ENCODE peak calls at places on chromosomes 13 and 19, in nine cellular contexts. H, F, C, R, W, T, A, Q and U are unnamed samples. For H3K9me3 and H3K27me3, the result is how much of the 10 kb centered on the place peaks cover.

GRCh38 chr13:99995503-99996176 is 14.1 kb downstream of the ZIC2 start:
- DNase-seq in W (no peak), T (peak), R (no peak), C (no peak), Q (peak), A (no peak), F (no peak), H (no peak), U (peak)

GRCh38 chr13:30737511-30738342 is 2.4 kb downstream of the ALOX5AP start:
- DNase-seq in W (no peak), C (no peak), Q (no peak), H (no peak), F (no peak), T (no peak), A (no peak), R (no peak), U (no peak)

GRCh38 chr13:59568306-59568705 is 595.4 kb downstream of the DIAPH3 start:
- DNase-seq in A (no peak), F (no peak), R (no peak), H (no peak), T (no peak), W (no peak), Q (no peak), C (no peak), U (no peak)

GRCh38 chr13:113888701-113889330 is 24.9 kb upstream of the GAS6 start:
- DNase-seq in R (no peak), Q (no peak), A (no peak), C (no peak), F (no peak), T (no peak), W (no peak), H (no peak), U (no peak)

GRCh38 chr19:495440-496332 is 600 bp upstream of the MADCAM1 start:
- DNase-seq in W (peak), T (peak), H (no peak), Q (no peak), A (no peak), C (peak), R (no peak), F (no peak), U (peak)

GRCh38 chr13:71610876-71611275 is 256.1 kb downstream of the DACH1 start:
- DNase-seq in A (no peak), H (no peak), C (no peak), R (no peak), T (no peak), Q (no peak), F (no peak), W (no peak), U (no peak)

GRCh38 chr13:20192470-20193141 is at the start of gene GJB2:
- DNase-seq in Q (peak), T (no peak), R (no peak), W (no peak), F (no peak), H (peak), A (peak), C (no peak), U (no peak)

GRCh38 chr19:50461066-50461875 is 15.0 kb upstream of the EMC10 start:
- DNase-seq in Q (peak), W (peak), A (peak), R (peak), H (peak), C (peak), T (no peak), F (peak), U (peak)

GRCh38 chr13:87674143-87674772 is 3.1 kb downstream of the SLITRK5 start:
- DNase-seq in F (no peak), Q (no peak), T (no peak), R (no peak), A (no peak), W (no peak), H (no peak), C (no peak), U (no peak)

GRCh38 chr13:78147905-78148304 is 229.3 kb upstream of the EDNRB start:
- DNase-seq in C (no peak), F (no peak), R (no peak), H (no peak), A (no peak), W (peak), T (no peak), Q (peak), U (no peak)

GRCh38 chr13:28047784-28048388 is 52.5 kb downstream of the FLT3 start:
- DNase-seq in Q (peak), F (no peak), R (no peak), C (no peak), T (no peak), W (peak), H (no peak), A (no peak), U (no peak)

GRCh38 chr13:30293995-30294394 is 13.4 kb downstream of the KATNAL1 start:
- DNase-seq in R (no peak), C (no peak), H (no peak), A (no peak), T (no peak), Q (no peak), F (no peak), W (no peak), U (no peak)

GRCh38 chr13:46607768-46608553 is 55.0 kb downstream of the LRCH1 start:
- DNase-seq in Q (no peak), C (no peak), R (no peak), A (no peak), H (no peak), T (no peak), F (no peak), W (no peak), U (no peak)

GRCh38 chr13:75749407-75749806 is 113.3 kb downstream of the LMO7 start:
- DNase-seq in F (no peak), H (no peak), A (no peak), C (peak), R (no peak), W (peak), T (no peak), Q (peak), U (peak)

GRCh38 chr19:39845621-39846175 is 481 bp downstream of the FBL start:
- DNase-seq in C (no peak), T (no peak), R (no peak), A (no peak), H (no peak), F (no peak), Q (peak), W (no peak), U (peak)

DNA sequence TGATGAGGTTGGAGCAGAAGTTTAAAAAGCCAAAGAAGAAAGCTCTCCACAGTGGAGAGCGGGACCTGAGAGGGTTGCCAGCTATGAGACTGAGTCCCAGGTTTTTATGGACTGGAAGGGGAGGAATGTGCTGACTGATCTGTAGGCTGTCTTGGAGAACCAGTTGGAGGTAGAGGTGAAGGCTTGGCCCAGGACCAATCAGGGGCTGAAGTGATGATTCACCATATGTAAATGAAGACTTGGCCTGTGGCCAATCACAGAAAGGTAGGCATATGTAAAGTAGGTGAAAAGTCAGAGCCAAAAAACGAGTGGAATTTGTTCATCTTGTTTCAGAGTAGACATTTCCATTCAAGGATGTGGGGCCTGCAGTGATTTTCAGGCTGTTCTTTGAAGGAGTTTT is 17.5 kb upstream of the KBTBD6 start:
- DNase-seq in R (no peak), W (no peak), F (no peak), T (no peak), H (no peak), A (no peak), Q (peak), C (no peak), U (no peak)
- H3K9me3 ChIP-seq in R (half or more), W (under half), F (under half), T (under half), H (under half), A (under half), Q (under half), C (under half), U (under half)

GRCh38 chr13:24654741-24655140 is 25.5 kb upstream of the ATP12A start:
- DNase-seq in R (no peak), H (no peak), W (peak), C (no peak), T (no peak), A (peak), Q (no peak), F (no peak), U (no peak)
- H3K27me3 ChIP-seq in R (under half), H (under half), W (under half), C (under half), T (under half), A (under half), Q (under half), F (under half), U (under half)

DNA sequence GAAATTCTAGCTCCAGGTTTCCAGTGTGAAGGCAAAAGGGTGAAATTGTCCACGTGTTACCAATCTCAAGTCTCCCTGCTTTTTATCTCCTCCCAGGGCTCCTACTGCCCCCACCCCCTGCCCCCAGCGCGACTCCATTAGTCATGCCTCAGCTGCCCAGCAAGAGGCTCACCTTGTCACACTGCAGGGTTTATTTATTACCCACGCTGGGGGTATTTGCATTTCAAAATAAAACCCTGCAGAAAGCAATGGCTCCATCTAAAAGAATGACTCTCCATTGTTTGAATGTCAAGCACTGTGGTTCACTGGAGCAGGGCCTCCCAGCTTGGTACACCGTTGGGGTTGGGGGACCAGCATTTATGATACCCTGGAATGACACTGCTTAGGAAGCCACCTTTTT is 10.0 kb upstream of the POP4 start:
- DNase-seq in C (no peak), F (no peak), A (no peak), R (no peak), Q (no peak), T (no peak), H (no peak), W (no peak), U (no peak)
- H3K4me3 ChIP-seq in C (no peak), F (no peak), A (no peak), R (no peak), Q (no peak), T (no peak), H (no peak), W (no peak), U (no peak)

GRCh38 chr19:54608205-54608604 is 14.8 kb downstream of the LILRA1 start:
- DNase-seq in F (no peak), T (no peak), R (no peak), W (no peak), A (no peak), H (no peak), C (no peak), Q (no peak), U (no peak)
- H3K9me3 ChIP-seq in F (under half), T (under half), R (half or more), W (under half), A (under half), H (under half), C (under half), Q (under half), U (under half)

GRCh38 chr19:45667620-45668341 is at the start of gene GIPR:
- DNase-seq in Q (peak), F (peak), T (peak), H (peak), A (peak), R (no peak), C (peak), W (peak), U (peak)
- H3K27me3 ChIP-seq in Q (under half), F (under half), T (under half), H (under half), A (under half), R (under half), C (under half), W (under half), U (under half)

DNA sequence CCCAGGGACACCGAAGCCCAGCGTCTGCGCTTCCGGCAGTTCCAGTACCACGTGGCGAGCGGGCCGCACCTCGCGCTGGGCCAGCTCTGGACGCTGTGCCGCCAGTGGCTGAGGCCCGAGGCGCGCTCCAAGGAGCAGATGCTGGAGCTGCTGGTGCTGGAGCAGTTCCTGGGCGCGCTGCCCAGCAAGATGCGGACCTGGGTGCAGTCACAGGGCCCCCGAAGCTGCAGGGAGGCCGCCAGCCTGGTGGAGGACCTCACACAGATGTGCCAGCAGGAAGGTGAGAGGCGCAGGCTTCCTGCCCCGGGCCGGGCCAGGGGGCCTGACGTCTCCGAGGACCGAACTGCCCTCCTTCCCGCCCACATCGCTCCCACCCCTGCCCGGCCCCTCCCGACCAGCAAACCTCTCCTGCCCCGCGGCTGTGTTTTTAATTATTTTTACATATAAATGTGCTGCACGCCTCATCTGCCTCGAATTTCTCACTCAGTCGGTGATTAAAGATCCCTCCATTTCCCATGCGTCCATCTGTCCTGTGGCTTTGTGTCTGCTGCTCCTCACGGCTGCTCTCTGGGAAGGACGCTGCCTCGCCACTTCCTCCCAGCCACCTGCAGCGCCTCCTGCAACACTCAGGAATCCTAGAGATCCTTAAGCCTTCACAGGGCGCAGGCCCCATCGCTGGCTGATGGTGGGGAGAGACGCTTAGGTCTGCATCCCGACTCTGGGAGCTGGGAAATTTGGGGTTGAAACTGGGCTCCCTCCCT is 4.3 kb downstream of the ZSCAN1 start:
- DNase-seq in W (no peak), H (no peak), T (no peak), F (no peak), Q (no peak), C (no peak), R (no peak), A (no peak), U (no peak)
- H3K4me3 ChIP-seq in W (no peak), H (no peak), T (no peak), F (no peak), Q (no peak), C (no peak), R (no peak), A (no peak), U (no peak)

GRCh38 chr19:36719687-36720556 is 32.5 kb downstream of the ZNF567 start:
- DNase-seq in W (no peak), H (no peak), R (no peak), T (no peak), A (no peak), F (no peak), C (no peak), Q (peak), U (no peak)
- H3K9me3 ChIP-seq in W (half or more), H (half or more), R (half or more), T (under half), A (under half), F (half or more), C (half or more), Q (half or more), U (half or more)

GRCh38 chr19:41192574-41193419 is at the start of gene CYP2S1:
- DNase-seq in Q (peak), F (no peak), H (no peak), R (no peak), W (peak), T (no peak), A (peak), C (no peak), U (peak)

GRCh38 chr19:41187884-41188279 is 5.1 kb upstream of the CYP2S1 start:
- DNase-seq in T (no peak), A (no peak), Q (no peak), W (no peak), H (no peak), F (no peak), R (no peak), C (no peak), U (no peak)

GRCh38 chr19:41189425-41190065 is 3.5 kb upstream of the CYP2S1 start:
- DNase-seq in W (no peak), T (no peak), Q (no peak), A (no peak), F (no peak), C (no peak), R (no peak), H (no peak), U (no peak)

DNA sequence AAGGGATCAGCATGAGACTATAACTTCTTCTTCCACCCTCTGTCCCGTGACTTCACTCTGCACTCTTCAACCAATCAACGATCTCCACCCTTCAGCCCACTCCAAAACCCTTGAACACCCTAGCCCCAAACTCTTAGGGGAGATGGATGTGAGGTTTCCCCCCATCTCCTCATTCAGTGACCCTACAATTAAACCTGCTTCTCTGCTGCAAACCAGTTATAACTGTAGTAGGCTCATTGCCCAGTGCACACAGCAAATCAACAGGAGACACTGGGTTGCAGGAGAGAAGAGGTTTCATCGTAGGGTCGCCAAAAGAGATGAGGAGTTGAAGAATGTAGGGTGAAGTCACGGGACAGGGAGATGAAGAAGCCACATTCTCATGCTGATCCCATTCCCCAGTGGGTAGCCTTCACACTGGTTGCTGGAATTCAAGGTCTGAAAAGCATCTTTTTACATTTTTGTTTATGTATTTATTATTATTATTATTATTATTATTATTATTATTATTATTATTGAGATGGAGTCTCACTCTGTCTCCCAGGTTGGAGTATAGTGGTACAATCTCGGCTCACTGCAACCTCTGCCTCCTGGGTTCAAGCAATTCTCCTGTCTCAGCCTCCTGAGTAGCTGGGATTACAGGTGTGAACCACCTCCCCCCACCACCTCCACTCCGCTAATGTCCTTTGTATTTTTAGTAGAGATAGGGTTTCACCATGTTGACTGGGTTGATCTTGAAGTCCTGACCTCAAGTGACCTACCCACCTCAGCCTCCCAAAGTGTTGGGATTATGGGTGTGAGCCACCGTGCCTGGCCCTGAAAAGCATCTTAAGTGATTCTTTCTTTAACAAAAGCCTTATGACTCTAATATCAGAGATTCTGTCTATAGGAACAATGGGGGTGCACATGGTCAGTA is 5.8 kb upstream of the CYP2S1 start:
- DNase-seq in R (no peak), T (no peak), Q (no peak), A (no peak), F (no peak), W (no peak), C (no peak), H (no peak), U (no peak)
- H3K27me3 ChIP-seq in R (under half), T (under half), Q (under half), A (under half), F (under half), W (under half), C (under half), H (under half), U (under half)

DNA sequence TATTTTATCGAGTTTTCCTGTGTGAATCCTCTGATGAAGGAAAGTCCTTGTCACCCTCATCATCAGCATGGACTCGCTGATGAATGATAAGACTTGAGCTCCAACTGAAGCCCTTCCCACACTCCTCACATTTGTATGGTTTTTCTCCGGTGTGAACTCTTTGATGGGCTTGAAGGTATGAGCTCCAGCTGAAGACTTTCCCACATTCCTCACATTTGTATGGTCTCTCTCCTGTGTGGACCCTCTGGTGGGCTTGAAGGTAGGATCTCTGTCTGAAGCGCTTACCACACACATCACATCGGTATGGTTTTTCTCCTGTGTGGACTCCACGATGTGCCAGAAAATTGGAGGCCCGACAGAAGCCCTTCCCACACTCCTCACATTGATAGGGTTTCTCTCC is 21.7 kb downstream of the ZNF45 start:
- DNase-seq in A (no peak), H (no peak), Q (no peak), F (no peak), T (no peak), W (no peak), R (no peak), C (no peak), U (no peak)
- H3K4me3 ChIP-seq in A (no peak), H (no peak), Q (no peak), F (no peak), T (no peak), W (no peak), R (no peak), C (no peak), U (no peak)